ENCODE peak calls at places on chromosomes 16 and 17, in eight cellular contexts. S is ureter; P is aorta; Q is naive thymus-derived CD4-positive, alpha-beta T cell; Z is T1000; L is non-pigmented ciliary epithelial cell; G is BJ; E is COR-L47. V is an unnamed sample.
A peak's percentile ranks its signal among the peaks of the same experiment; 100 is the strongest.

GRCh38 chr17:3693829-3694231 is 2.1 kb downstream of the P2RX5 start:
- DNase-seq in S (no peak), P (peak; percentile 33), Q (no peak), Z (no peak), L (no peak), G (no peak), E (no peak), V (no peak)

GRCh38 chr16:11949527-11949926 is 7.7 kb upstream of the NPIPB2 start:
- DNase-seq in S (no peak), P (no peak), Q (no peak), Z (peak; percentile 24), L (no peak), G (no peak), E (peak; percentile 16), V (peak; percentile 37)

GRCh38 chr17:76578376-76578775 is 7.3 kb downstream of the ST6GALNAC2 start:
- DNase-seq in S (no peak), P (no peak), Q (no peak), Z (no peak), L (no peak), G (no peak), E (no peak), V (no peak)

GRCh38 chr17:44830359-44831269 is 527 bp upstream of the GJC1 start:
- DNase-seq in S (no peak), P (peak; percentile 75), Q (peak; percentile 3), Z (no peak), L (no peak), G (no peak), E (no peak), V (peak; percentile 9)

GRCh38 chr17:47694018-47694817 is at the start of gene TBKBP1:
- DNase-seq in S (no peak), P (peak; percentile 88), Q (peak; percentile 33), Z (no peak), L (no peak), G (no peak), E (peak; percentile 43), V (peak; percentile 26)

GRCh38 chr16:58733248-58733670 is 857 bp downstream of the GOT2 start:
- DNase-seq in S (no peak), P (no peak), Q (no peak), Z (no peak), L (no peak), G (no peak), E (no peak), V (no peak)

GRCh38 chr17:49588726-49589555 is 13.3 kb downstream of the NXPH3 start:
- DNase-seq in S (no peak), P (no peak), Q (no peak), Z (no peak), L (no peak), G (peak; percentile 46), E (no peak), V (no peak)

GRCh38 chr16:8474576-8474975 is 115.7 kb downstream of the TMEM114 start:
- DNase-seq in S (no peak), P (no peak), Q (no peak), Z (no peak), L (no peak), G (no peak), E (no peak), V (peak; percentile 66)

GRCh38 chr17:74201250-74201649 is 2.2 kb upstream of the RPL38 start:
- DNase-seq in S (no peak), P (no peak), Q (no peak), Z (no peak), L (no peak), G (no peak), E (peak; percentile 46), V (peak; percentile 81)

GRCh38 chr16:87963400-87963799 is 12.2 kb downstream of the BANP start:
- DNase-seq in S (no peak), P (no peak), Q (peak; percentile 46), Z (no peak), L (peak; percentile 65), G (peak; percentile 43), E (no peak), V (no peak)

V was measured in NCI-H1105 treated with DMSO at 0.1 percent for 48 hours.